ENCODE peak calls at places on chromosomes 12 and 14, in five cellular contexts. I is GM12878, E is K562, Z is HepG2, K is SK-N-SH. O is an unnamed sample.
A peak's percentile ranks its signal among the peaks of the same experiment; 100 is the strongest.

GRCh38 chr14:61179061-61179675 is 102.0 kb downstream of the TMEM30B start:
- DNase-seq in E (no peak), I (no peak), Z (peak; percentile 59), K (no peak), O (no peak)

GRCh38 chr12:17064834-17065233 is 458.9 kb upstream of the LMO3 start:
- DNase-seq in I (no peak), Z (no peak), K (no peak), E (no peak), O (no peak)

GRCh38 chr14:101193126-101193844 is 289.8 kb upstream of the RTL1 start:
- DNase-seq in K (no peak), Z (no peak), E (no peak), I (no peak), O (no peak)

GRCh38 chr12:5076761-5077160 is 33.1 kb downstream of the KCNA5 start:
- DNase-seq in I (no peak), E (no peak), Z (no peak), K (no peak), O (no peak)

GRCh38 chr14:51024377-51024776 is 70.5 kb downstream of the TRIM9 start:
- DNase-seq in K (no peak), I (no peak), E (no peak), Z (no peak), O (no peak)

GRCh38 chr14:28635387-28635786 is 131.2 kb upstream of the FOXG1 start:
- DNase-seq in K (no peak), E (peak; percentile 3), I (no peak), Z (peak; percentile 39), O (no peak)

GRCh38 chr12:121189061-121189886 is 20.7 kb upstream of the P2RX4 start:
- DNase-seq in Z (no peak), K (no peak), I (no peak), E (peak; percentile 66), O (no peak)

GRCh38 chr14:64501326-64502171 is 2.1 kb downstream of the ZBTB25 start:
- DNase-seq in K (peak; percentile 58), E (no peak), Z (peak; percentile 55), I (no peak), O (no peak)

GRCh38 chr14:51860836-51861583 is 598 bp downstream of the GNG2 start:
- DNase-seq in I (no peak), E (no peak), K (peak; percentile 50), Z (no peak), O (no peak)

GRCh38 chr14:52547027-52547426 is 5.3 kb downstream of the TXNDC16 start:
- DNase-seq in Z (no peak), I (no peak), K (no peak), E (peak; percentile 9), O (no peak)

GRCh38 chr14:61472801-61473376 is 151.5 kb downstream of the PRKCH start:
- DNase-seq in E (no peak), Z (no peak), I (no peak), K (no peak), O (no peak)

GRCh38 chr14:65933400-65934068 is 521.0 kb downstream of the FUT8 start:
- DNase-seq in E (no peak), K (no peak), Z (no peak), I (no peak), O (no peak)

GRCh38 chr12:41681898-41682297 is 462.8 kb downstream of the GXYLT1 start:
- DNase-seq in Z (no peak), I (no peak), E (no peak), K (no peak), O (no peak)

GRCh38 chr12:78470354-78471195 is 394.0 kb upstream of the SYT1 start:
- DNase-seq in I (no peak), K (peak; percentile 6), Z (peak; percentile 27), E (no peak), O (no peak)

GRCh38 chr12:89349814-89350213 is 2.5 kb downstream of the DUSP6 start:
- DNase-seq in K (peak; percentile 38), I (no peak), Z (no peak), E (no peak), O (no peak)

GRCh38 chr12:97148941-97149559 is 242.0 kb downstream of the NEDD1 start:
- DNase-seq in K (peak; percentile 62), E (peak; percentile 15), I (no peak), Z (peak; percentile 56), O (peak; percentile 49)

GRCh38 chr14:103067231-103067954 is 10.0 kb upstream of the CDC42BPB start:
- DNase-seq in Z (no peak), I (no peak), K (no peak), E (no peak), O (no peak)

GRCh38 chr12:57940915-57941164 is 527 bp upstream of the ATP23 start:
- DNase-seq in E (no peak), Z (no peak), I (no peak), K (no peak), O (no peak)

GRCh38 chr12:122023339-122024131 is 1.9 kb downstream of the BCL7A start:
- DNase-seq in K (peak; percentile 87), Z (peak; percentile 80), I (no peak), E (peak; percentile 72), O (peak; percentile 57)

GRCh38 chr14:100428727-100429126 is 105.6 kb downstream of the SLC25A47 start:
- DNase-seq in E (no peak), K (no peak), Z (no peak), I (no peak), O (no peak)

GRCh38 chr12:95623554-95624170 is 72.4 kb upstream of the USP44 start:
- DNase-seq in I (no peak), Z (peak; percentile 73), K (peak; percentile 69), E (peak; percentile 62), O (peak; percentile 87)

GRCh38 chr12:15721716-15722115 is 67.5 kb downstream of the EPS8 start:
- DNase-seq in Z (no peak), K (no peak), I (no peak), E (no peak), O (no peak)

GRCh38 chr12:128583453-128583852 is 240.3 kb downstream of the SLC15A4 start:
- DNase-seq in E (peak; percentile 11), I (no peak), K (peak; percentile 24), Z (no peak), O (peak; percentile 63)

DNA sequence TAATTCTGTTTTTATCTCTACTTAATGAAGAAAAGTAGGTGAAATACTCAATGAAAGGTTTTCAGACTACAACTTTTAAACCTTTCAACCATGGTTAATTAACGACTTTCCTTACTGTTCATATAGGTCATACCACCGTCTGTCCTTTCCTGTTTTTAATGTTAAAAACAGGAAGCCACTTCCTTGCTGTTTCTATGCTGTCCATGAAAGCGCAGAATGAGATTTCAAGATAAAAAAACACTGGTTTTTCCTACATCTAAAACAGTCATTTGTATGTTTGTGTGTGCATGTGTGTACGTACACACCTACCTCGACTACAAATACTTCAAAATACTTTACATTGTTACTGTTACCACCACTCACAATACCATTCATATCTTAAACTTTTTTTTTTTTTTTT is 27.3 kb downstream of the SPTLC2 start:
- DNase-seq in K (no peak), E (no peak), I (no peak), Z (no peak), O (no peak)
- TF ChIP-seq JUND in K (no peak), E (no peak), I (no peak), Z (no peak), O (no peak)

GRCh38 chr14:87115234-87115633 is 877.7 kb downstream of the GALC start:
- DNase-seq in Z (no peak), E (no peak), I (no peak), K (no peak), O (no peak)

GRCh38 chr14:87111741-87112140 is 881.2 kb downstream of the GALC start:
- DNase-seq in E (no peak), I (no peak), Z (no peak), K (no peak), O (no peak)

GRCh38 chr14:87111141-87111540 is 881.8 kb downstream of the GALC start:
- DNase-seq in K (no peak), I (no peak), Z (no peak), E (no peak), O (no peak)

GRCh38 chr14:87109271-87109670 is 883.7 kb downstream of the GALC start:
- DNase-seq in K (no peak), Z (no peak), I (no peak), E (no peak), O (no peak)

DNA sequence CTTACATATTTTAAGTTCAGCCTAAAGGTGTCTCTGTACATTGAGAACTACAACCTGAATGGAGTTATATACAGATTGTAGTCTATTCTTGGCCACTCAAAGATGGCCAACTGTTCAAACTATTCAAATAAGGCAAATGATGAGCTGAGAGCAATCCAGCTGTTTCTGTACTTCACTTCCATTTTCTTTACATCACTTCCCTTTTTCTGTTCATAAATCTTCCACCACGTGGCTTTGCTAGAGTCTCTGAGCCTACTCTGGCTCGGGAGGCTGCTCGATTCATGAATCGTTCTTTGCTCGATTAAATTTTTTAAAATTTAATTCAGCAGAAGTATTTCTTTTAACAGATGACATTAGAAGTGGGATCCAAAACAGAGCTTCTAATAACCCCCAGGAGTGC is 879.7 kb downstream of the GALC start:
- DNase-seq in Z (no peak), E (no peak), K (no peak), I (no peak), O (no peak)
- TF ChIP-seq USF2 in Z (no peak), E (no peak), K (no peak), I (no peak), O (no peak)

DNA sequence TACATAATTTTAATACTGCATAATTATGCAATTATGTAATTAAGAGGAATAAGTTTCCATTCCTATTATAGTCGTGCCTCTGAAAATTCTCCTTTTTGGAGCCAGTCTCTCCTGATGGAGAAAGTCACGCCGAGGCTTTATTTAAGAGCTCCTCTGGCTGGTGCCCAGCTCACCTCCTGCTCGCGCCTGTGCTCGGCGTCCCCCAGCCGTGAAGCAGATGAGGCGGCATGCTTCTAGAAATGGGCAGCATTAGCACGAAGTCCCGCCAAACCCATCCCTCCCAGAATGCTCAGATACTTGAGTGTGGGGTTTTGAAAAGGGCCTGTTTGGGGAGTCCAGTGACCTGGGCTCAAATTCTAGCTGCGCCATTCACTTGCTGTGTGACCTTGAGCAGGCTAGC is 153.0 kb downstream of the PHETA1 start:
- DNase-seq in K (no peak), E (no peak), I (no peak), Z (no peak), O (no peak)
- TF ChIP-seq JUND in K (no peak), E (no peak), I (no peak), Z (no peak), O (no peak)

DNA sequence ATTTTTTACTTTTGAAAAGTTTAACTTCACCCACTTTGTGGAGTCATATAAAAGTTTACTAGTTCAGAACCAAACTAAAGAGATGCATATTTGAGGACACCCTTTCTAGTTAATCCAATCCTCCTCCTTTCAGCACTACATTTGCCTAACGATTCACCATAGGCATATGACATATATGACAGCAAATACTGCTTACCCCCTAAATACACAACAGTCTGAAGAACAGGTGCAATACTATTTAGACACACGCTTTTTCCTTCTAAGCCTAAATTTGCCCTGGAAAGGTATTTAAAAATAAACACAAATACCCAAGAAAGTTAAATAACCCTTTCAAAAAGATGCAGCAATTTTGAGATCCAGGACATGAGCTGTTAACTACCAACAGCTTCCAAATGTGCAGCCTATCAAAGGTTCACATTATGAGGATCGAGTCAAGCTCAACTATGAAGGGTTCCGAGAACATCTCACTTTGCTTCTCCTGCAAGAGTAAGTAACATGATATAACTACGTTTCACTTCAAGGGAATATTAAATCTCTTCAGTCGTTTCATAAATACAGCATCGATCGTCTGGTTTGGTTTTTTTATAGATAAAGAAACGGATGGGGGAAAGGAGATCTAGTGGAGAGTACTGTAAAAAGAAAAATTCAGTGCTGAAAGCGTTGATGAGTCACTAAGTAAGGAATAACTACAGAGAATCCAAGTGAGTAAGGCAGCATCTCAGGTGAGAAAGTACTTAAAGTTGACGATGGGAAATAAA is 693 bp upstream of the AP4S1 start:
- DNase-seq in E (no peak), K (no peak), I (no peak), Z (no peak), O (no peak)
- TF ChIP-seq USF2 in E (no peak), K (no peak), I (no peak), Z (no peak), O (no peak)

GRCh38 chr14:95784137-95784536 is 70.2 kb upstream of the TCL1A start:
- DNase-seq in I (no peak), K (no peak), E (peak; percentile 11), Z (peak; percentile 16), O (no peak)
- TF ChIP-seq JUND in I (no peak), K (no peak), E (no peak), Z (no peak), O (no peak)